ENCODE peak calls at places on chromosomes 3 and 15, in seven cellular contexts. A is IMR-90, M is H9, X is mesendoderm, N is H1, K is trophoblast cell, R is neuronal stem cell. B is an unnamed sample. For H3K27me3, the result is how much of the 10 kb centered on the place peaks cover.

GRCh38 chr15:41304149-41304548 is 28.2 kb downstream of the OIP5 start:
- DNase-seq in M (no peak), A (no peak), K (no peak), R (no peak), X (no peak), N (no peak), B (no peak)

GRCh38 chr15:25179673-25180511 is 225.1 kb downstream of the SNRPN start:
- DNase-seq in X (no peak), M (peak), A (no peak), K (no peak), N (no peak), R (no peak), B (no peak)

GRCh38 chr3:83946554-83946953 is 1012.2 kb upstream of the CADM2 start:
- DNase-seq in M (peak), N (no peak), X (peak), K (no peak), R (no peak), A (no peak), B (no peak)

GRCh38 chr3:170725285-170725731 is 139.4 kb upstream of the SLC7A14 start:
- DNase-seq in X (no peak), M (no peak), N (no peak), K (no peak), A (peak), R (no peak), B (peak)

GRCh38 chr3:44058022-44058867 is 183.4 kb upstream of the TOPAZ1 start:
- DNase-seq in M (no peak), K (no peak), X (peak), R (no peak), A (peak), N (no peak), B (peak)

GRCh38 chr3:42979044-42979962 is at the start of gene GASK1A:
- DNase-seq in X (peak), N (no peak), K (peak), A (no peak), R (peak), M (peak), B (no peak)

GRCh38 chr3:155683321-155683720 is 61.5 kb downstream of the PLCH1 start:
- DNase-seq in N (no peak), X (no peak), M (no peak), A (no peak), R (no peak), K (no peak), B (no peak)

GRCh38 chr3:42067324-42067723 is 23.8 kb upstream of the TRAK1 start:
- DNase-seq in K (no peak), M (no peak), R (no peak), A (peak), X (no peak), N (no peak), B (peak)

GRCh38 chr15:66838671-66839239 is 136.7 kb downstream of the SMAD6 start:
- DNase-seq in K (no peak), X (peak), A (peak), M (no peak), N (no peak), R (no peak), B (peak)

GRCh38 chr15:72271895-72272212 is 500 bp downstream of the PARP6 start:
- DNase-seq in R (no peak), X (peak), M (no peak), N (no peak), K (no peak), A (peak), B (peak)

GRCh38 chr3:23748398-23749110 is 57.2 kb upstream of the UBE2E1 start:
- DNase-seq in N (no peak), M (no peak), A (peak), X (no peak), K (peak), R (no peak), B (peak)

GRCh38 chr15:58026552-58026951 is 39.0 kb downstream of the ALDH1A2 start:
- DNase-seq in M (no peak), N (no peak), A (no peak), K (no peak), X (no peak), R (no peak), B (no peak)

GRCh38 chr15:68552344-68552743 is 26.4 kb upstream of the CORO2B start:
- DNase-seq in X (no peak), K (no peak), A (no peak), M (no peak), N (no peak), R (no peak), B (no peak)

GRCh38 chr3:186217820-186218164 is 108.9 kb upstream of the ETV5 start:
- DNase-seq in N (no peak), X (no peak), A (no peak), K (no peak), M (no peak), R (no peak), B (no peak)

GRCh38 chr15:69818529-69818928 is 279.2 kb downstream of the TLE3 start:
- DNase-seq in R (no peak), M (no peak), K (no peak), A (no peak), X (no peak), N (no peak), B (no peak)

GRCh38 chr15:37995461-37996347 is 61.3 kb downstream of the TMCO5A start:
- DNase-seq in M (no peak), K (peak), N (no peak), A (peak), X (peak), R (peak), B (peak)

GRCh38 chr3:150875548-150875947 is 29.7 kb downstream of the MINDY4B start:
- DNase-seq in R (no peak), K (no peak), X (no peak), A (no peak), N (no peak), M (no peak), B (no peak)

GRCh38 chr3:133455960-133456359 is 56.1 kb downstream of the BFSP2 start:
- DNase-seq in M (no peak), R (no peak), K (peak), N (no peak), X (no peak), A (no peak), B (no peak)

GRCh38 chr3:185175370-185175987 is 22.6 kb upstream of the C3orf70 start:
- DNase-seq in X (peak), N (no peak), R (no peak), M (peak), A (peak), K (no peak), B (peak)

GRCh38 chr15:85810075-85810474 is 15.3 kb upstream of the KLHL25 start:
- DNase-seq in R (no peak), M (no peak), K (no peak), X (no peak), N (no peak), A (no peak), B (no peak)

GRCh38 chr3:114424337-114424736 is 130.5 kb downstream of the TIGIT start:
- DNase-seq in N (no peak), K (no peak), R (no peak), X (no peak), A (no peak), M (no peak), B (no peak)

GRCh38 chr3:129973853-129974252 is 667 bp upstream of the TRH start:
- DNase-seq in R (no peak), K (no peak), N (no peak), X (no peak), M (no peak), A (no peak), B (no peak)
- H3K27me3 ChIP-seq in R (half or more), K (half or more), N (half or more), X (under half), M (half or more), A (half or more), B (half or more)

GRCh38 chr3:46982581-46982980 is 3.1 kb downstream of the NBEAL2 start:
- DNase-seq in N (no peak), R (no peak), M (no peak), K (no peak), X (no peak), A (no peak), B (no peak)
- H3K9ac ChIP-seq in N (no peak), R (no peak), M (no peak), K (no peak), X (no peak), A (no peak), B (no peak)

GRCh38 chr3:14274999-14275961 is 96.7 kb downstream of the LSM3 start:
- DNase-seq in K (no peak), X (peak), A (no peak), N (no peak), R (no peak), M (peak), B (no peak)
- H4K8ac ChIP-seq in K (no peak), X (no peak), A (no peak), N (no peak), R (no peak), M (no peak), B (no peak)

DNA sequence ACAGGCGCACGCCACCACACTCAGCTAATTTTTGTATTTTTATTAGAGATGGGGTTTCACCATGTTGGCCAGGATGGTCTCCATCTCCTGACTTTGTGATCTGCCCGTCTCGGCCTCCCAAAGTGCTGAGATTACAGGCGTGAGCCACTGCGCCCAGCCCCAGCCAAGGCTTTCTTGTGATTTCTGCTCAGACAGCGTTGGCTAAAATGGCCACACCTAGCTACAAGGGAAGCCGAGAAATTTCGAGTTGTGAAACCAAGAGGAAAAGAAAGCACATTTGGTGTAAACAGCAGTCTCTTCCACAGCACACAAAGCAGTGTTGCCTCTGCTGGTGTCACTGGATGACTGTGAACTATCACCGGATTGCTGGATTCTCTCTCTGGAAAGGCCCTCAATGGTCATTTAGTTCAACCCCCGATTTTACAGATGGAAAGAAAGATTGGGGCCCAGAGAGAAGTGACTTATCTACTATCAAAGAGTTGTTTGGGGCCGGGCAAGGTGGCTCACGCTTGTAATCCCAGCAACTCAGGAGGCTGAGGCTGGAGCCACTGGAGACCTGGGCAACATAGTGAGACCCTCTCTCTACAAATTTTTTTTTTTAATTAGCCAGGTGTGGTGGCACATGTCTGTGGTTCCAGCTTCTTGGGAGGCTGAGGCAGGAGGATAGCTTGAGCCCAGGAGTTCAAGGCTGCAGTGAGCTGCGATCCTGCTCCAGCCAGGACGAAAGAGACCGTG is 5.4 kb upstream of the USP3 start:
- DNase-seq in R (no peak), X (no peak), K (no peak), N (no peak), M (no peak), A (no peak), B (no peak)
- H3K27me3 ChIP-seq in R (under half), X (under half), K (under half), N (under half), M (under half), A (under half), B (under half)

GRCh38 chr3:46429250-46429649 is 22.2 kb downstream of the CCRL2 start:
- DNase-seq in N (no peak), A (no peak), K (peak), M (no peak), R (no peak), X (no peak), B (no peak)

GRCh38 chr3:46435327-46435726 is 28.3 kb downstream of the CCRL2 start:
- DNase-seq in M (no peak), N (no peak), K (peak), R (no peak), A (no peak), X (no peak), B (no peak)

GRCh38 chr3:46433841-46434240 is 26.8 kb downstream of the CCRL2 start:
- DNase-seq in A (no peak), N (no peak), K (no peak), X (no peak), R (no peak), M (no peak), B (no peak)

GRCh38 chr3:46427929-46428833 is 21.1 kb downstream of the CCRL2 start:
- DNase-seq in R (no peak), K (peak), M (no peak), A (no peak), X (no peak), N (no peak), B (no peak)

DNA sequence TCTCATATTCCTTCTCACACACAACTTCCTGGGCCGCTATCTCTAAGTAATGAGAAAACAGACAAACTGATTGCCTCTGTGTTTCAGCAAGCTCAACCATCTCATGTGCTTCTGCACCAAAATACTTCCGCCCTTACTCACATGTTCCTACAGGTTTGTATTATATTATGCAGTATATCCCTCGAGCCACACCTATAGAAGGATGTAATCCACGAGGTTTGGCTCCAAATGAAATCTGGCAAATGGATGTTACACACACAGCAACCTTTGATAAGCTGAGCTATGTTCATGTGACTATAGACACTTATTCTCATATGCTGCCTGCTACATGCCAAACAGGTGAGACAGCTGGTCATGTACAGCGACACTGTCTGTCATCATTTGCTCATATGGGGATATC is 22.6 kb downstream of the CCRL2 start:
- DNase-seq in K (peak), M (no peak), A (no peak), N (no peak), X (no peak), R (no peak), B (no peak)
- H3K9ac ChIP-seq in K (no peak), M (no peak), A (no peak), N (no peak), X (no peak), R (no peak), B (no peak)

GRCh38 chr3:71057526-71057894 is 526.0 kb downstream of the FOXP1 start:
- DNase-seq in X (no peak), N (no peak), A (peak), K (no peak), R (no peak), M (no peak), B (no peak)

GRCh38 chr3:71053495-71053894 is 530.0 kb downstream of the FOXP1 start:
- DNase-seq in A (no peak), X (no peak), K (no peak), M (no peak), R (no peak), N (no peak), B (no peak)

GRCh38 chr3:71054312-71054711 is 529.2 kb downstream of the FOXP1 start:
- DNase-seq in K (no peak), R (no peak), A (no peak), N (no peak), X (no peak), M (no peak), B (no peak)

GRCh38 chr3:71056327-71056726 is 527.2 kb downstream of the FOXP1 start:
- DNase-seq in N (no peak), K (no peak), M (no peak), A (peak), R (no peak), X (no peak), B (no peak)

GRCh38 chr3:71055602-71056001 is 527.9 kb downstream of the FOXP1 start:
- DNase-seq in A (peak), N (no peak), M (no peak), R (no peak), K (no peak), X (no peak), B (no peak)
- H4K8ac ChIP-seq in A (no peak), N (no peak), M (no peak), R (no peak), K (no peak), X (no peak), B (no peak)

DNA sequence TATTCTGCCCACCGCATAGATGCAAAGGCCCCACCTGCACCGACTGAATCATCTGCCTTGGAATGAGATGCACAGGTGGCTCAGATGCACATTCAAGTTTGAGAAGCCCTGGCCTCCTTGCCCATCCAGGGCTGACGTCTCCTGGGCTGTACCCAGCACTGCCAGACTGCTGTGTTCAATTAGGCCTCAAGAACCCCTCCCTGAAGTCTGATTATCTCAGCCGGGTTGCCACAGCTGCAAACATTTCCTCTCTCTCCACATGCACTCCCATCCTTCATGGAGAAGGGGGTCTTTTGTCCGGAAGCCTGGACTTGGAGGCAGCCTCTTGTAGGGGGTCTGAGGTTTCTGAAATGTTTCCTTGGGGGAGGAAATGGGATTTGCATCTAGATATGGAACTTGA is 459.4 kb upstream of the PROK2 start:
- DNase-seq in K (no peak), R (no peak), N (no peak), A (no peak), X (no peak), M (no peak), B (no peak)
- H3K27me3 ChIP-seq in K (under half), R (under half), N (under half), A (under half), X (under half), M (under half), B (half or more)

DNA sequence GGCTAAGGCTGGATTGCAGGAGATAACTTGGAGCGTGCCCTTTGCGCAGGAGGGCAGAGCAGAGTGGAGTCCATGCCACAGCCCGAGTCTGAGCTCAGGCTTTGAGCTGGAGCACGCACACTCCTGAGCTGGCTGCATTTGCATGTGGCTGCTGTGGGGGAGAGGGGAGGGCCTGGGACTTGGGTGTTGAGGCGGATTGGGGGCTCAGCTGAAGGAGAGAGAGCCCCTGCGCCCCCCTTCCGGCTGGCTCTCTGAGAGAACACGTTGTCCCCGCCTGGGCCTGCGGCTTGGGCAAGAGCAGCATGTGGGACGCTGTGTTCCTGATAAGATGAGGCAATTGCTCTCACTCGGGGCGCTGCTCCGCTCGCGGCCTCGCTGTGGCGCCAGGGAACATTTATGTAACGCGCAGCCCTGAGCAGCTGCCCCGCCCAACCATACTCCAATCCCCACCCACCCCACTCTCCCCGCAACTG is 39.1 kb downstream of the KLF13 start:
- DNase-seq in X (peak), M (peak), N (peak), A (peak), R (peak), K (no peak), B (peak)
- H3K9ac ChIP-seq in X (peak), M (no peak), N (no peak), A (peak), R (no peak), K (no peak), B (peak)

DNA sequence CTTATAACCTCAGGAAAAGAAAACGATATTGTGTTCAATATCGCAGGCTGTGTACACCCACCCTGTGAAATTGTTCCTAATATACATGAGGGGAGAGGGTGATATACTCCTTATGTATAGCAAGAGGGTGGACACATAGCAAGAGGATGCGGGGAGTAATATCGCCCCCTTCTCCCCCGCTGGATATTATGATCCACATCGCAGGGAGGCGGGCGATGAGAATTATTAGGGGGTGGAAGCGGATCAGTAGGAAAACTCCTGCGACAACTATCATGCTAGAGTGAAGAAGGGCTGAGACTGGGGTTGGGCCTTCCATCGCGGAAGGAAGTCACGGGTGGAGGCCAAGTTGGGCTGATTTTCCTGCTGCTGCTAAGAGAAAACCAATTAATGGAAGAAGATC is 24.9 kb upstream of the BMF start:
- DNase-seq in N (no peak), M (no peak), R (no peak), K (no peak), A (no peak), X (no peak), B (no peak)
- H4K8ac ChIP-seq in N (no peak), M (no peak), R (no peak), K (no peak), A (no peak), X (no peak), B (no peak)